ENCODE peak calls at places on chromosome 2, in four cellular contexts. G is activated CD4-positive, alpha-beta T cell treated with anti-CD3 and anti-CD28 coated beads, Interleukin-2, amount 50 U/mL, for 48 hours; R is RWPE1; Q is memory B cell. C is an unnamed sample.

GRCh38 chr2:27716301-27717069 is 52.8 kb downstream of the SLC4A1AP start:
- DNase-seq in R (no peak), G (no peak), Q (no peak), C (no peak)

GRCh38 chr2:3703741-3704355 is 473 bp downstream of the DCDC2C start:
- DNase-seq in G (no peak), R (no peak), Q (no peak), C (no peak)

GRCh38 chr2:9169310-9170107 is 37.1 kb upstream of the ASAP2 start:
- DNase-seq in G (no peak), Q (no peak), R (no peak), C (no peak)

GRCh38 chr2:54675738-54676137 is 47.7 kb upstream of the EML6 start:
- DNase-seq in R (no peak), G (no peak), Q (no peak), C (no peak)

GRCh38 chr2:120104002-120104467 is 91.2 kb downstream of the EPB41L5 start:
- DNase-seq in Q (no peak), R (peak), G (no peak), C (no peak)

GRCh38 chr2:72915076-72915906 is 2.0 kb upstream of the EMX1 start:
- DNase-seq in G (no peak), Q (no peak), R (no peak), C (no peak)

GRCh38 chr2:208556954-208557601 is 150.5 kb downstream of the PTH2R start:
- DNase-seq in Q (no peak), R (no peak), G (no peak), C (no peak)

GRCh38 chr2:102041351-102041750 is 49.6 kb downstream of the IL1R2 start:
- DNase-seq in R (no peak), Q (no peak), G (no peak), C (no peak)

GRCh38 chr2:112923237-112923966 is 12.4 kb downstream of the IL37 start:
- DNase-seq in R (no peak), G (no peak), Q (no peak), C (no peak)

GRCh38 chr2:212831671-212832199 is 293.1 kb upstream of the ERBB4 start:
- DNase-seq in R (no peak), G (no peak), Q (no peak), C (no peak)

GRCh38 chr2:101630224-101630949 is 67.1 kb upstream of the MAP4K4 start:
- DNase-seq in R (peak), Q (no peak), G (no peak), C (no peak)

GRCh38 chr2:6909431-6910385 is 7.5 kb upstream of the RNF144A start:
- DNase-seq in Q (no peak), R (no peak), G (no peak), C (no peak)

GRCh38 chr2:73575280-73575679 is 66.9 kb downstream of the NAT8 start:
- DNase-seq in Q (no peak), R (no peak), G (no peak), C (no peak)

GRCh38 chr2:241547781-241548450 is 10.6 kb upstream of the BOK start:
- DNase-seq in Q (no peak), G (no peak), R (no peak), C (no peak)

GRCh38 chr2:65231892-65232477 is 4.4 kb downstream of the ACTR2 start:
- DNase-seq in R (no peak), Q (peak), G (peak), C (no peak)

GRCh38 chr2:30862054-30862651 is 54.9 kb upstream of the CAPN13 start:
- DNase-seq in Q (peak), R (peak), G (peak), C (peak)

GRCh38 chr2:25279091-25279651 is 62.6 kb downstream of the DNMT3A start:
- DNase-seq in G (no peak), R (peak), Q (peak), C (peak)

GRCh38 chr2:86064006-86064405 is 41.7 kb downstream of the POLR1A start:
- DNase-seq in R (no peak), G (no peak), Q (no peak), C (no peak)

GRCh38 chr2:72828840-72829507 is 3.1 kb upstream of the EXOC6B start:
- DNase-seq in R (no peak), G (no peak), Q (no peak), C (no peak)

GRCh38 chr2:42910657-42911405 is 118.4 kb upstream of the HAAO start:
- DNase-seq in G (no peak), R (no peak), Q (no peak), C (no peak)

GRCh38 chr2:9250498-9251153 is 44.0 kb downstream of the ASAP2 start:
- DNase-seq in Q (no peak), G (no peak), R (no peak), C (no peak)

GRCh38 chr2:10243926-10244270 is 58.8 kb upstream of the HPCAL1 start:
- DNase-seq in G (no peak), Q (no peak), R (no peak), C (no peak)

GRCh38 chr2:176817061-176817565 is 395.5 kb upstream of the HNRNPA3 start:
- DNase-seq in G (peak), Q (no peak), R (no peak), C (no peak)

GRCh38 chr2:68330691-68331090 is 10.9 kb upstream of the CNRIP1 start:
- DNase-seq in Q (no peak), G (no peak), R (no peak), C (no peak)

GRCh38 chr2:212228651-212229253 is 309.9 kb downstream of the ERBB4 start:
- DNase-seq in Q (no peak), R (peak), G (no peak), C (no peak)

GRCh38 chr2:140621963-140622362 is 1508.9 kb downstream of the LRP1B start:
- DNase-seq in Q (no peak), G (no peak), R (no peak), C (no peak)